ENCODE peak calls at places on chromosome 1, in seven cellular contexts. A is ascending aorta, C is tibial artery, K is EL, T is HTR-8/SVneo, S is mesenchymal stem cell, E is IMR-90. B is an unnamed sample.

GRCh38 chr1:210568631-210569030 is 239.9 kb downstream of the HHAT start:
- DNase-seq in A (no peak), C (no peak), K (no peak), T (no peak), S (no peak), E (no peak), B (no peak)

GRCh38 chr1:18592368-18592767 is 38.3 kb upstream of the PAX7 start:
- DNase-seq in A (no peak), C (no peak), K (no peak), T (no peak), S (no peak), E (no peak), B (no peak)

GRCh38 chr1:38527373-38527966 is 332.1 kb downstream of the RRAGC start:
- DNase-seq in A (no peak), C (no peak), K (no peak), T (no peak), S (no peak), E (no peak), B (no peak)

GRCh38 chr1:35564037-35564883 is 6.7 kb downstream of the NCDN start:
- DNase-seq in A (no peak), C (peak; percentile 83), K (peak; percentile 81), T (peak; percentile 64), S (peak; percentile 76), E (peak; percentile 78), B (peak; percentile 74)

GRCh38 chr1:18010945-18011344 is 96.7 kb upstream of the IGSF21 start:
- DNase-seq in A (no peak), C (no peak), K (no peak), T (no peak), S (no peak), E (no peak), B (no peak)

GRCh38 chr1:157377216-157377821 is 175.0 kb downstream of the FCRL5 start:
- DNase-seq in A (no peak), C (no peak), K (peak; percentile 62), T (no peak), S (peak; percentile 58), E (peak; percentile 6), B (peak; percentile 27)

GRCh38 chr1:78078358-78078757 is 32.6 kb downstream of the GIPC2 start:
- DNase-seq in A (no peak), C (no peak), K (no peak), T (no peak), S (no peak), E (no peak), B (no peak)

GRCh38 chr1:227192163-227192562 is 126.1 kb downstream of the CDC42BPA start:
- DNase-seq in A (no peak), C (no peak), K (peak; percentile 92), T (peak; percentile 18), S (peak; percentile 69), E (peak; percentile 98), B (peak; percentile 82)

GRCh38 chr1:58848818-58849411 is 65.1 kb upstream of the JUN start:
- DNase-seq in A (peak; percentile 18), C (peak; percentile 87), K (peak; percentile 99), T (peak; percentile 76), S (peak; percentile 92), E (peak; percentile 98), B (peak; percentile 96)

GRCh38 chr1:116352349-116352813 is 20.7 kb upstream of the ATP1A1 start:
- DNase-seq in A (no peak), C (no peak), K (no peak), T (no peak), S (no peak), E (no peak), B (no peak)

GRCh38 chr1:184152944-184153343 is 101.4 kb downstream of the TSEN15 start:
- DNase-seq in A (no peak), C (no peak), K (no peak), T (no peak), S (peak; percentile 21), E (no peak), B (no peak)

GRCh38 chr1:7266561-7266960 is 481.3 kb downstream of the CAMTA1 start:
- DNase-seq in A (no peak), C (no peak), K (no peak), T (no peak), S (peak; percentile 10), E (no peak), B (no peak)

GRCh38 chr1:209435654-209436566 is 147.6 kb upstream of the CAMK1G start:
- DNase-seq in A (no peak), C (no peak), K (peak; percentile 82), T (peak; percentile 90), S (peak; percentile 72), E (peak; percentile 77), B (peak; percentile 73)